ENCODE peak calls at places on chromosomes 6 and 20, in ten cellular contexts. S, B, M, H, Z, X, O, G, P and W are unnamed samples.

GRCh38 chr6:154504865-154505449 is 5.5 kb downstream of the CNKSR3 start:
- DNase-seq in S (no peak), B (no peak), G (no peak), O (no peak), P (no peak), H (no peak), Z (no peak), X (no peak), M (no peak), W (no peak)

GRCh38 chr20:57526067-57526884 is 1.3 kb upstream of the CTCFL start:
- DNase-seq in H (no peak), P (no peak), X (no peak), Z (no peak), B (no peak), O (no peak), G (no peak), S (no peak), M (no peak), W (no peak)

GRCh38 chr20:47878601-47879004 is 93.3 kb upstream of the SULF2 start:
- DNase-seq in B (no peak), X (no peak), Z (no peak), G (peak; percentile 42), P (no peak), H (no peak), O (no peak), S (no peak), M (no peak), W (no peak)

GRCh38 chr6:38107073-38107472 is 287.5 kb downstream of the ZFAND3 start:
- DNase-seq in O (no peak), Z (no peak), B (no peak), G (no peak), M (no peak), X (no peak), P (no peak), H (no peak), S (no peak), W (no peak)

GRCh38 chr20:50821257-50821921 is 26.5 kb downstream of the BCAS4 start:
- DNase-seq in M (no peak), S (no peak), P (no peak), Z (no peak), G (no peak), H (no peak), X (no peak), O (no peak), B (no peak), W (no peak)

GRCh38 chr6:100633096-100633766 is 168.5 kb upstream of the SIM1 start:
- DNase-seq in Z (no peak), S (peak; percentile 46), H (no peak), B (peak; percentile 67), G (peak; percentile 89), O (peak; percentile 10), M (no peak), P (no peak), X (no peak), W (no peak)

GRCh38 chr20:5008743-5009142 is 7.4 kb upstream of the SLC23A2 start:
- DNase-seq in Z (no peak), H (no peak), P (no peak), B (no peak), M (no peak), O (no peak), S (no peak), X (no peak), G (no peak), W (no peak)

GRCh38 chr6:14193524-14193923 is 76.0 kb downstream of the CD83 start:
- DNase-seq in M (no peak), X (no peak), Z (no peak), P (no peak), O (no peak), B (no peak), H (no peak), S (no peak), G (no peak), W (no peak)

GRCh38 chr6:27542485-27542884 is 69.6 kb upstream of the ZNF184 start:
- DNase-seq in M (no peak), S (no peak), G (no peak), Z (no peak), B (no peak), H (no peak), O (no peak), P (no peak), X (no peak), W (no peak)

GRCh38 chr6:27546522-27546921 is 73.6 kb upstream of the ZNF184 start:
- DNase-seq in X (no peak), G (no peak), M (no peak), B (no peak), S (no peak), Z (no peak), O (no peak), P (no peak), H (no peak), W (no peak)

GRCh38 chr6:27547157-27548075 is 74.5 kb upstream of the ZNF184 start:
- DNase-seq in G (peak; percentile 59), Z (no peak), B (no peak), H (no peak), O (peak; percentile 20), P (no peak), M (no peak), X (no peak), S (no peak), W (no peak)

GRCh38 chr6:27544612-27545260 is 71.8 kb upstream of the ZNF184 start:
- DNase-seq in B (no peak), O (no peak), H (no peak), S (no peak), M (no peak), X (no peak), Z (no peak), G (no peak), P (no peak), W (no peak)

GRCh38 chr6:27545271-27546046 is 72.6 kb upstream of the ZNF184 start:
- DNase-seq in X (no peak), Z (no peak), G (peak; percentile 59), S (no peak), B (no peak), P (peak; percentile 84), H (no peak), M (no peak), O (peak; percentile 23), W (no peak)
- H3K4me3 ChIP-seq in X (no peak overlapping the region), Z (no peak overlapping the region), G (peak overlapping the region; percentile 27), S (peak overlapping the region; percentile 62), B (peak overlapping the region; percentile 43), P (peak overlapping the region; percentile 12), H (no peak overlapping the region), M (peak overlapping the region; percentile 6), O (peak overlapping the region; percentile 51), W (no peak overlapping the region)

GRCh38 chr20:49384437-49385434 is 97.7 kb downstream of the KCNB1 start:
- DNase-seq in Z (peak; percentile 85), B (no peak), P (peak; percentile 11), M (peak; percentile 88), O (no peak), G (peak; percentile 62), H (peak; percentile 81), S (no peak), X (peak; percentile 66), W (peak; percentile 68)

GRCh38 chr20:49377326-49377725 is 99.5 kb upstream of the ZNFX1 start:
- DNase-seq in P (no peak), S (no peak), G (no peak), B (no peak), Z (no peak), O (no peak), X (no peak), M (no peak), H (no peak), W (no peak)

GRCh38 chr20:49379338-49379737 is 101.5 kb upstream of the ZNFX1 start:
- DNase-seq in G (no peak), X (no peak), P (no peak), M (no peak), S (no peak), Z (no peak), H (no peak), B (no peak), O (no peak), W (no peak)

GRCh38 chr20:49381558-49382493 is 100.6 kb downstream of the KCNB1 start:
- DNase-seq in P (no peak), B (no peak), G (peak; percentile 87), S (no peak), X (peak; percentile 84), Z (peak; percentile 92), H (peak; percentile 78), O (no peak), M (peak; percentile 86), W (peak; percentile 79)

GRCh38 chr20:49380245-49380875 is 102.1 kb downstream of the KCNB1 start:
- DNase-seq in X (no peak), S (no peak), O (no peak), P (no peak), Z (no peak), G (no peak), B (no peak), H (no peak), M (no peak), W (no peak)
- H3K4me3 ChIP-seq in X (no peak overlapping the region), S (no peak overlapping the region), O (no peak overlapping the region), P (no peak overlapping the region), Z (no peak overlapping the region), G (no peak overlapping the region), B (no peak overlapping the region), H (no peak overlapping the region), M (no peak overlapping the region), W (no peak overlapping the region)

DNA sequence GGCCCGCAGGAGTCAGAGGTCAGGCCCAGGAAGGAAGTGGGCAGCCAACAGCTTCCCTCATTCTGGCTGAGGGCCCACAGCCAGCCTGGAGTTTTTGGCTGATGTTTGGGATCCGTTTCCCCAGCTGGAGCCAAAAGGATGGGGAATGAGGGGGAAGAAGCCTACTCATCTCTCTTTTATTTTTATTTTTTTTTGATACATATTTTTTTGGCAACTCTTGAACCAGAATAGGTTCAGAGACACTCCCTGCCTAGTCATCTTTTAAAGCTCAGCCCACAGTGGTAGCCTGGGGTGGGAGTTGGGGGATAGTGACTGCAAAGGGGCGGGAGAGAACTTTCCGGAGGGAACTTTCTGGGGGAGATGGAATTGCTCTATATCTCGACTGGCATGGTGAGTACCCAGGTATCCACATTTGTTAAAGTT is 54.3 kb upstream of the MLN start:
- DNase-seq in O (no peak), M (no peak), X (no peak), B (no peak), S (no peak), G (no peak), Z (no peak), P (no peak), H (no peak), W (no peak)
- H3K4me3 ChIP-seq in O (no peak overlapping the region), M (no peak overlapping the region), X (no peak overlapping the region), B (no peak overlapping the region), S (no peak overlapping the region), G (no peak overlapping the region), Z (no peak overlapping the region), P (no peak overlapping the region), H (no peak overlapping the region), W (no peak overlapping the region)

DNA sequence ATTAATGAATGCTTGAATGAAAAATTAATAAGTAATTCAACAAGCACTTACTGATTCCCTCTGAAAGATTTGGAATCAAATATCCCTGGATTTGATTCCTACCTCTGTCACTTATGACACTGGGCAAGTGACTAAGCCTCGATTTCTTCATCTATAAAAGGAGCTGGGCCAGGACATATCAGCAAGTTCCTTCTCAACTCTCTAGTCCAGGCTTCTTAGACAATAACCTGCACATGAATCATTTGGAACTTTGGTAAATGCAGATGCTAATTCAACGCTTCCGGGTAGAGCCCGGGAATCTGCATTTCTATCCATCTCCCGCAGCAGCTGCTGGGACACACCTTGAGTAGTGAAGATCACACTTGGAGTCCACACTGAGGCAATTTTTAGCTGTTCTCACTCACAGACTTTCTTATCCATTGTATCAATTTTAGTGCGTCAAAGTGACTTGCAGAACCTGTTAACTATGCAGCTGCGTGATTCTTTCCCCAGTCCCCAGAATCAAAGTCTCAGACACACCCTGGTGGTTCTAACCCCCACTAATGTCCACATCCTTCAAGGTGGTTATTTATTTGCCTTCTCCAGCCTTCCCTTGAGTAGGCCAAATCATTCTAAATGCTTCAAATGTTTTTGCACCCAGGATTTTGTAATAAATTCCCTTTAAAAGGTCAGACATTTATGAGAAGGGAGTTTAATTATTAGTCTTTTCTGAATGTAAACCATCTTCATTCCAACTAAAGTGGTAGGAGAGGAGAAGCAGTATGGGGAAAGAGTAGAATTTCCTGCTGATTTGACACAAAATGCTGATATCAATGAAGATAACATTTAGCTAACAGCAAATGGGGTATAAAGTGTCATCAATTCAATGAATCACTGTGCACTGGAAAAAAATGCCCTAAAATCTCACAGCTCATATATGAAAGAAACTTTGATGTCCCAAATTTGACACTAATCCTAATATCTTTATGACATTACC is 26.0 kb upstream of the CCND3 start:
- DNase-seq in O (no peak), G (peak; percentile 38), B (no peak), M (no peak), Z (no peak), P (no peak), S (no peak), X (no peak), H (no peak), W (no peak)
- H3K4me3 ChIP-seq in O (no peak overlapping the region), G (no peak overlapping the region), B (no peak overlapping the region), M (no peak overlapping the region), Z (no peak overlapping the region), P (no peak overlapping the region), S (no peak overlapping the region), X (no peak overlapping the region), H (no peak overlapping the region), W (no peak overlapping the region)